ENCODE peak calls at places on chromosomes 13 and 19, in five cellular contexts. J, H, I, R and K are unnamed samples.

GRCh38 chr13:101127741-101128353 is 288.5 kb downstream of the NALCN start:
- DNase-seq in J (no peak), H (peak), I (peak), R (peak), K (peak)

GRCh38 chr19:46714523-46715106 is 2.3 kb downstream of the PRKD2 start:
- DNase-seq in J (no peak), H (no peak), I (no peak), R (no peak), K (no peak)

GRCh38 chr19:10516671-10517286 is 468 bp downstream of the S1PR5 start:
- DNase-seq in J (no peak), H (no peak), I (no peak), R (no peak), K (no peak)

GRCh38 chr13:112696869-112697465 is 7.1 kb downstream of the ATP11A start:
- DNase-seq in J (no peak), H (no peak), I (no peak), R (no peak), K (no peak)

GRCh38 chr19:53908933-53909415 is at the start of gene CACNG7:
- DNase-seq in J (no peak), H (peak), I (no peak), R (peak), K (no peak)

GRCh38 chr13:112767506-112768471 is 78.0 kb downstream of the ATP11A start:
- DNase-seq in J (peak), H (no peak), I (no peak), R (no peak), K (no peak)

GRCh38 chr19:41411682-41412265 is 14.2 kb downstream of the BCKDHA start:
- DNase-seq in J (no peak), H (no peak), I (no peak), R (no peak), K (no peak)

GRCh38 chr19:58554494-58555368 is at the start of gene CHMP2A:
- DNase-seq in J (peak), H (peak), I (peak), R (peak), K (peak)

GRCh38 chr19:53333071-53333465 is 481 bp upstream of the ZNF845 start:
- DNase-seq in J (no peak), H (peak), I (no peak), R (no peak), K (no peak)

GRCh38 chr19:17488593-17489391 is 18.5 kb downstream of the SLC27A1 start:
- DNase-seq in J (no peak), H (peak), I (no peak), R (peak), K (peak)

GRCh38 chr13:27971236-27971645 is 2.1 kb upstream of the CDX2 start:
- DNase-seq in J (no peak), H (peak), I (no peak), R (no peak), K (no peak)

GRCh38 chr19:16342002-16342715 is 17.5 kb downstream of the KLF2 start:
- DNase-seq in J (peak), H (no peak), I (no peak), R (no peak), K (no peak)

GRCh38 chr19:9856609-9857008 is 21.5 kb downstream of the PIN1 start:
- DNase-seq in J (no peak), H (no peak), I (no peak), R (no peak), K (no peak)

GRCh38 chr13:75038315-75038881 is 443.6 kb downstream of the TBC1D4 start:
- DNase-seq in J (no peak), H (no peak), I (no peak), R (no peak), K (no peak)

GRCh38 chr13:27997904-27998522 is 9.5 kb upstream of the URAD start:
- DNase-seq in J (no peak), H (no peak), I (peak), R (peak), K (peak)

GRCh38 chr13:32045963-32046785 is 14.6 kb downstream of the FRY start:
- DNase-seq in J (no peak), H (no peak), I (peak), R (no peak), K (no peak)

GRCh38 chr13:28329395-28330158 is 165.4 kb downstream of the FLT1 start:
- DNase-seq in J (no peak), H (no peak), I (peak), R (no peak), K (no peak)

GRCh38 chr19:42074513-42075363 is 1.2 kb upstream of the ZNF574 start:
- DNase-seq in J (no peak), H (peak), I (no peak), R (peak), K (peak)

GRCh38 chr19:17749912-17750317 is 1.4 kb upstream of the FCHO1 start:
- DNase-seq in J (no peak), H (no peak), I (no peak), R (peak), K (no peak)

GRCh38 chr19:18898081-18898532 is 2.1 kb upstream of the CERS1 start:
- DNase-seq in J (no peak), H (peak), I (no peak), R (no peak), K (peak)

GRCh38 chr19:3346677-3347353 is 19.6 kb upstream of the NFIC start:
- DNase-seq in J (no peak), H (no peak), I (no peak), R (no peak), K (no peak)

GRCh38 chr19:58361900-58362271 is 665 bp downstream of the ZNF497 start:
- DNase-seq in J (no peak), H (peak), I (peak), R (peak), K (peak)

GRCh38 chr19:38852231-38853044 is 2.7 kb upstream of the HNRNPL start:
- DNase-seq in J (no peak), H (peak), I (peak), R (peak), K (peak)

GRCh38 chr13:29441301-29441700 is 154.2 kb downstream of the SLC7A1 start:
- DNase-seq in J (no peak), H (no peak), I (no peak), R (no peak), K (no peak)

GRCh38 chr13:21033224-21033855 is 28.0 kb downstream of the LATS2 start:
- DNase-seq in J (no peak), H (no peak), I (no peak), R (no peak), K (no peak)

GRCh38 chr19:36009220-36009619 is 607 bp upstream of the SYNE4 start:
- DNase-seq in J (no peak), H (peak), I (peak), R (peak), K (no peak)

GRCh38 chr19:5718032-5718578 is 1.8 kb downstream of the LONP1 start:
- DNase-seq in J (no peak), H (no peak), I (peak), R (no peak), K (peak)

GRCh38 chr19:15631817-15632216 is 8.9 kb upstream of the CYP4F3 start:
- DNase-seq in J (peak), H (peak), I (no peak), R (no peak), K (peak)

GRCh38 chr13:25494708-25495411 is 123.1 kb downstream of the ATP8A2 start:
- DNase-seq in J (no peak), H (no peak), I (no peak), R (no peak), K (no peak)

GRCh38 chr19:4622695-4623421 is 16.5 kb upstream of the TNFAIP8L1 start:
- DNase-seq in J (no peak), H (peak), I (no peak), R (no peak), K (peak)

GRCh38 chr13:93730780-93731179 is 504.2 kb downstream of the GPC6 start:
- DNase-seq in J (no peak), H (no peak), I (peak), R (no peak), K (no peak)

GRCh38 chr13:92251815-92252214 is 853.4 kb downstream of the GPC5 start:
- DNase-seq in J (no peak), H (no peak), I (no peak), R (no peak), K (no peak)

GRCh38 chr13:38590796-38591507 is 95.9 kb upstream of the FREM2 start:
- DNase-seq in J (no peak), H (no peak), I (no peak), R (no peak), K (no peak)

GRCh38 chr13:99370476-99371272 is 63.5 kb upstream of the GPR183 start:
- DNase-seq in J (no peak), H (no peak), I (no peak), R (no peak), K (no peak)

GRCh38 chr19:8028951-8029491 is 23.5 kb upstream of the CCL25 start:
- DNase-seq in J (no peak), H (no peak), I (peak), R (no peak), K (peak)

GRCh38 chr19:8021374-8021773 is 15.9 kb upstream of the ELAVL1 start:
- DNase-seq in J (no peak), H (no peak), I (no peak), R (no peak), K (no peak)

GRCh38 chr19:8023371-8023770 is 17.9 kb upstream of the ELAVL1 start:
- DNase-seq in J (no peak), H (no peak), I (no peak), R (no peak), K (no peak)

GRCh38 chr19:8022275-8022674 is 16.8 kb upstream of the ELAVL1 start:
- DNase-seq in J (no peak), H (no peak), I (no peak), R (no peak), K (peak)

DNA sequence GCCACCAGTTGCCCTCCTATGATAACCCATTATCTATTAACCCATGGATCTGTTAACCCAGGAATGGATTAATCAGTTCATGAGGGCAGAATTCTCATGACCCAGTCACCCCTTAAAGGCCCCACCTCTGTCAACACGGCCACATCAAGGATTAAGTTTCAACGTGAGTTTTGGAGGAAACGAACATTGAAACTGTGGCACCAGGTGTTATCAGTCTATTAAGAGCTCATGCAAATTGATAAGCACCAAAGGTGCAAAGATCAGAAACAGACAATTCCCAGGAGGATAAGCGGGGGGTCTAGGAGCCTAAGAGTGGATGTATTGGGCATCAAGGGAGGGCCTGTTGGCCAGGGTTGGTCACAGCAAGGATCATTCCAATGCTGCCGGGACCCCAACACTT is 19.9 kb upstream of the ELAVL1 start:
- DNase-seq in J (no peak), H (no peak), I (no peak), R (no peak), K (no peak)
- TF ChIP-seq RAD21 in J (no peak), H (no peak), I (no peak), R (no peak), K (no peak)

GRCh38 chr19:55091955-55092354 is 16.3 kb downstream of the EPS8L1 start:
- DNase-seq in J (no peak), H (peak), I (no peak), R (no peak), K (peak)
- TF ChIP-seq RCOR1 in J (no peak), H (no peak), I (no peak), R (no peak), K (no peak)

DNA sequence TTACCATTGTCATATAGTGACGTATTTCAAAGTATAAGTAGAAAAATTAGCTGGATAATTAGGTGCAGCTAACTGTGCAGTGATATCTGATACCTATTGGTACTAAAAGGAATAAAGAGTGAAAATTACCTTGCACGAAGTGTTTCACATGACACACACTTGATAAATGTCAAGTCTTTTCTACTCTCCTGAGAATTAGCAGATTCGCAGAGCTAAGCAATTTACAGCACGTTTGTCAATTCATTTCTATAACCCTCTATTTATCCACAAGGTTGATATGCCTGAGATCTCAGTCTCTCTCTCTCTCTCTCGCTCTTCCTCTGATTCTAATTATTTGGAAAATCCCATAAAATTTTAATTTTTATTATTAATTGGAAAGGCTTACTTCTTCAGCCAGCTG is 1109.0 kb downstream of the EFNB2 start:
- DNase-seq in J (no peak), H (no peak), I (no peak), R (no peak), K (no peak)
- TF ChIP-seq RAD21 in J (no peak), H (no peak), I (no peak), R (no peak), K (no peak)

GRCh38 chr19:49863254-49863934 is 4.0 kb downstream of the PNKP start:
- DNase-seq in J (no peak), H (no peak), I (no peak), R (no peak), K (no peak)

GRCh38 chr19:49862411-49863253 is 4.7 kb downstream of the PNKP start:
- DNase-seq in J (no peak), H (peak), I (no peak), R (no peak), K (peak)

GRCh38 chr19:49860716-49861100 is 6.7 kb downstream of the PNKP start:
- DNase-seq in J (no peak), H (no peak), I (no peak), R (no peak), K (no peak)

GRCh38 chr19:49861127-49861526 is 6.2 kb downstream of the PNKP start:
- DNase-seq in J (no peak), H (no peak), I (no peak), R (peak), K (no peak)

DNA sequence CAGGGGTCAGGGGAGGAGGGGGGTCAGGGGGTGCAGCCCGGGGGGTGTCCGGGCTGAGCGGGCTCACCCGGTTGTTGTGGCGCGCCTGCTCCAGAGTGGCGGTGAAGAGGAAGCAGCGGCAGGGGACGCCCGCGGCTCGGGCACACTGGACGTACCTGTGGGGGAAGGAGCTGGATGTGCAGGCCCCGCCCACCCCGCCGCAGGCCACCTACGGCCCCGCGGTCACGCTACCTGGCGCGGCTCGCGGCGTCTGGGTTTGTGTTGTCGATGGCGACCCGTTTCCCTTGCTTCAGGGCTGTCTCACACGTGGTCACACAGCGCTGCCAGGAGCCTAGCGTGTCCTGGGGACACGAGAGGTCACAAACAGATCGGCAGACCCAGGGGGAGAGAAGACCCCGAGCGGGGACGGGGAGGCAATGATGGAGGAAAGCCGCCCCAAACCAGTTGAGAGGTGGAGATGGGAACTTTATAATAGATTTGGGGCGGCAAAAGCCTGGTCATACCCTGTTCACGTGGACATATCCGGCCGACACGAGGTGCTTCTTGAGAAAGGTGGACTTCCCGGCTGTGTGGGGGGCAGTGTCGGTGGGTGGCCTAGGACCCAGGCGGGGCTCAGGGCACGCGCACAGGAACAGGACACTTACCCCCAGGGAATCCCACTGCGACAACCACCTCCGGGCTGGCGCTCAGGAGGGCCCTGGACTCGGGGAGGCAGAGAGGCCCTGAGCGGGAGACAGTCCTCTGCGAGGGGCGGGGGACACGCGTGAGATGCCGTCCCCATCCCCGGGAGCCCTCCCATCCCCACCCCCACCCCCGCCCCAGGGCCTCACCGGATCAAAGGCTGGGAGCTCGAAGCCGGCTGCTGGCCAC is 5.6 kb downstream of the PNKP start:
- DNase-seq in J (no peak), H (no peak), I (no peak), R (no peak), K (no peak)
- TF ChIP-seq RCOR1 in J (no peak), H (no peak), I (no peak), R (no peak), K (no peak)